ENCODE peak calls at places on chromosomes 6 and 20, in five cellular contexts. U is tibial nerve, K is IMR-90, F is prostate gland, N is body of pancreas. Z is an unnamed sample.

GRCh38 chr20:42018979-42019378 is 400.8 kb upstream of the CHD6 start:
- DNase-seq in U (no peak), K (no peak), F (no peak), N (no peak), Z (no peak)

GRCh38 chr20:36754656-36755222 is 8.8 kb upstream of the NDRG3 start:
- DNase-seq in U (no peak), K (peak; percentile 88), F (peak; percentile 57), N (peak; percentile 38), Z (no peak)

GRCh38 chr20:14775778-14776177 is 438.4 kb upstream of the FLRT3 start:
- DNase-seq in U (no peak), K (no peak), F (peak; percentile 94), N (peak; percentile 22), Z (no peak)

GRCh38 chr6:105769197-105769596 is 316.9 kb upstream of the PRDM1 start:
- DNase-seq in U (no peak), K (no peak), F (no peak), N (no peak), Z (no peak)

GRCh38 chr6:36436466-36436865 is 6.2 kb downstream of the PXT1 start:
- DNase-seq in U (no peak), K (peak; percentile 83), F (no peak), N (no peak), Z (no peak)

GRCh38 chr6:170211404-170212025 is 79.4 kb downstream of the DLL1 start:
- DNase-seq in U (no peak), K (no peak), F (peak; percentile 3), N (no peak), Z (peak; percentile 66)

GRCh38 chr6:33419580-33420492 is at the start of gene SYNGAP1:
- DNase-seq in U (peak; percentile 52), K (peak; percentile 64), F (no peak), N (peak; percentile 33), Z (peak; percentile 78)

GRCh38 chr6:130385059-130385695 is 19.4 kb downstream of the TMEM200A start:
- DNase-seq in U (no peak), K (no peak), F (no peak), N (no peak), Z (no peak)

GRCh38 chr20:5191829-5192569 is 65.2 kb downstream of the CDS2 start:
- DNase-seq in U (no peak), K (peak; percentile 83), F (peak; percentile 50), N (peak; percentile 39), Z (no peak)

GRCh38 chr6:69601132-69601531 is 195.7 kb downstream of the LMBRD1 start:
- DNase-seq in U (no peak), K (no peak), F (peak; percentile 21), N (no peak), Z (no peak)

GRCh38 chr20:19817017-19817416 is 59.0 kb downstream of the RIN2 start:
- DNase-seq in U (no peak), K (peak; percentile 98), F (no peak), N (no peak), Z (no peak)

GRCh38 chr20:20658871-20659415 is 53.5 kb downstream of the RALGAPA2 start:
- DNase-seq in U (no peak), K (no peak), F (no peak), N (no peak), Z (no peak)

GRCh38 chr6:88922775-88923548 is 40.5 kb downstream of the RNGTT start:
- DNase-seq in U (no peak), K (peak; percentile 8), F (no peak), N (no peak), Z (no peak)

GRCh38 chr20:50399917-50400704 is 110.1 kb upstream of the PTPN1 start:
- DNase-seq in U (no peak), K (peak; percentile 60), F (no peak), N (no peak), Z (no peak)

GRCh38 chr6:54846857-54847721 is 518 bp downstream of the FAM83B start:
- DNase-seq in U (no peak), K (no peak), F (peak; percentile 22), N (peak; percentile 24), Z (no peak)

GRCh38 chr20:9306521-9306920 is 207.9 kb upstream of the LAMP5 start:
- DNase-seq in U (no peak), K (peak; percentile 93), F (peak; percentile 64), N (no peak), Z (no peak)

GRCh38 chr6:49606696-49607390 is 29.8 kb downstream of the RHAG start:
- DNase-seq in U (no peak), K (peak; percentile 80), F (peak; percentile 52), N (peak; percentile 18), Z (no peak)

GRCh38 chr6:42224222-42225042 is 6.8 kb upstream of the MRPS10 start:
- DNase-seq in U (no peak), K (peak; percentile 97), F (no peak), N (no peak), Z (no peak)

GRCh38 chr20:11195899-11196558 is 522.2 kb upstream of the JAG1 start:
- DNase-seq in U (no peak), K (peak; percentile 95), F (no peak), N (no peak), Z (no peak)

GRCh38 chr6:82842721-82843120 is 222.9 kb downstream of the UBE3D start:
- DNase-seq in U (no peak), K (peak; percentile 73), F (no peak), N (no peak), Z (no peak)

GRCh38 chr6:131213501-131213990 is 78.3 kb downstream of the AKAP7 start:
- DNase-seq in U (no peak), K (peak; percentile 61), F (no peak), N (no peak), Z (no peak)

GRCh38 chr20:14986026-14986655 is 648.7 kb upstream of the FLRT3 start:
- DNase-seq in U (no peak), K (no peak), F (peak; percentile 88), N (peak; percentile 86), Z (no peak)

GRCh38 chr20:6265204-6265904 is 142.5 kb upstream of the FERMT1 start:
- DNase-seq in U (no peak), K (peak; percentile 73), F (no peak), N (no peak), Z (no peak)

DNA sequence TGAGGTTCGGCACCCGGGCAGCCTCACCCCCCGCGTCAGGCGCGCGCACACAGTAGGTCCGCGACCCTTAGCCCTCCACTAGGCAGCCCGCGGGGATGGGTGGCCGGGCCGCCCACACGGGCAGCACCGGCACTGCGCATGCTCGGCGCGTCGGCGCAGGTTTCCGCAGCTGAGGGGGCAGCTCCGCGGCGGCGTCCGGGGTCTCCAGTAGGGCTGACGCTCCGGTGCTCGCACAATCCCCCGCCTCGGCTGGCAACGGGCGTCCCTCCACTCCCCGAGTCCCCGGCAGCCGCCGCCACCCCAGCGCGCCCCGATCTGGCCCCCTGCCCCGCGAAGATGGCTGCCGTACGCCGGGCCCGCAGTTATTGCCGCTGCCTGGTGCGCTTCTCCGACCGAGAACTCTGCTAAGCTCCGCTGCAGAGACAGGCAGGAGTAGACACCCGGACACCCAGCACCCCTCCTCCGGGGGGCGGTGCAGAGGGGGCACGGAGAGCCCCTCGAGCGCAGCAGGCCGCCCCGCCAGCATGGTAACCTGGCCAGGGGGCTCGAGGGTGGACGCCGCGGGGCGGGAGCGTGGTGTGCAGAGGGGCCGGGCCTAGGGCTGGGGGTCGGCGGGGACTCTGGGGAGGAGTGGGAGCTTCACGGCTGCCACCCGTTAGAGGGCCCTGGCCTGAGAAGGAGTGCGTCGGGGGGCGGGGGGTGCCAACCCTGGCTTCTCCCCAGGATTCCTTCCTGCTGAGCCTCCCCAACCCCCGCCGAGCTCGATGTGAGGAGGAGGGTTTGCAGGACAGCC is at the start of gene FBXO9:
- DNase-seq in U (no peak), K (no peak), F (peak; percentile 55), N (peak; percentile 53), Z (peak; percentile 82)
- TF ChIP-seq POLR2A in U (peak; percentile 28), K (no peak), F (peak; percentile 62), N (peak; percentile 73), Z (no peak)

GRCh38 chr6:24564081-24564480 is 69.3 kb downstream of the ALDH5A1 start:
- DNase-seq in U (no peak), K (no peak), F (no peak), N (no peak), Z (no peak)
- TF ChIP-seq CTCF in U (no peak), K (no peak), F (no peak), N (no peak), Z (no peak)

GRCh38 chr20:44910690-44911262 is 916 bp downstream of the PABPC1L start:
- DNase-seq in U (no peak), K (no peak), F (no peak), N (no peak), Z (no peak)

GRCh38 chr20:44909872-44910689 is at the start of gene PABPC1L:
- DNase-seq in U (no peak), K (peak; percentile 54), F (peak; percentile 68), N (peak; percentile 77), Z (peak; percentile 74)

GRCh38 chr20:44912189-44912588 is 2.3 kb downstream of the PABPC1L start:
- DNase-seq in U (no peak), K (no peak), F (no peak), N (no peak), Z (no peak)

GRCh38 chr20:44908987-44909871 is 631 bp upstream of the PABPC1L start:
- DNase-seq in U (no peak), K (no peak), F (no peak), N (no peak), Z (no peak)

DNA sequence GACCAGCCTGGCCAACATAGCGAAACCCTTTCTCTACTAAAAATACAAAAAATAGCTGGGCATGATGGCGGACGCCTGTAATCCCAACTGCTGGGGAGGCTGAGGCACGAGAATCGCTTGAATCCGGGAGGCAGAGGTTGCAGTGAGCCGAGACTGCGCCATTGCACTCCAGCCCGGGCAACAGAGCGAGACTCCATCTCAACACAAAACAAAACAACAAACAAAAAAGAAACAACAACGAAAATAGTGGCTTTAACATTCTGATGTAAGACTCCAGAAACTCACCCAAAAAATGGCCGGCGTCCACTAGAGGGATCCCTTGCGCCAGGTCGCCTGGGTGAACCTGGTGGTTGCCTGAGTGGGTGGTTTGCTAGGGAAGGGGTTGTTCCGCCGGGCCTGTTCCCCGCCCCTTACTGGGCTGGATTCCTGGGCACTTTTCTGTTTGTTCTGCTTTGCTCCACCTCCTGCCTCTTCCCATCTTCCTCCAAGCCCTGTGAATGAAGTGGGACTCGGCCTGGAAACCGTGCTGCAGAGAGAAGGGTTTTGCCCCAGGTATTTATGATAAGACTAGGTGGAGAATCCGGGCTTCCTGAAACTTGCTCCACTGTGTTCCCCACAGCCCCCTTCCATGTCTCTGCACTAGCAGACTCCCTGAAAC is 1.5 kb downstream of the PABPC1L start:
- DNase-seq in U (no peak), K (peak; percentile 28), F (peak; percentile 16), N (peak; percentile 72), Z (no peak)
- TF ChIP-seq POLR2A in U (no peak), K (no peak), F (no peak), N (no peak), Z (no peak)

DNA sequence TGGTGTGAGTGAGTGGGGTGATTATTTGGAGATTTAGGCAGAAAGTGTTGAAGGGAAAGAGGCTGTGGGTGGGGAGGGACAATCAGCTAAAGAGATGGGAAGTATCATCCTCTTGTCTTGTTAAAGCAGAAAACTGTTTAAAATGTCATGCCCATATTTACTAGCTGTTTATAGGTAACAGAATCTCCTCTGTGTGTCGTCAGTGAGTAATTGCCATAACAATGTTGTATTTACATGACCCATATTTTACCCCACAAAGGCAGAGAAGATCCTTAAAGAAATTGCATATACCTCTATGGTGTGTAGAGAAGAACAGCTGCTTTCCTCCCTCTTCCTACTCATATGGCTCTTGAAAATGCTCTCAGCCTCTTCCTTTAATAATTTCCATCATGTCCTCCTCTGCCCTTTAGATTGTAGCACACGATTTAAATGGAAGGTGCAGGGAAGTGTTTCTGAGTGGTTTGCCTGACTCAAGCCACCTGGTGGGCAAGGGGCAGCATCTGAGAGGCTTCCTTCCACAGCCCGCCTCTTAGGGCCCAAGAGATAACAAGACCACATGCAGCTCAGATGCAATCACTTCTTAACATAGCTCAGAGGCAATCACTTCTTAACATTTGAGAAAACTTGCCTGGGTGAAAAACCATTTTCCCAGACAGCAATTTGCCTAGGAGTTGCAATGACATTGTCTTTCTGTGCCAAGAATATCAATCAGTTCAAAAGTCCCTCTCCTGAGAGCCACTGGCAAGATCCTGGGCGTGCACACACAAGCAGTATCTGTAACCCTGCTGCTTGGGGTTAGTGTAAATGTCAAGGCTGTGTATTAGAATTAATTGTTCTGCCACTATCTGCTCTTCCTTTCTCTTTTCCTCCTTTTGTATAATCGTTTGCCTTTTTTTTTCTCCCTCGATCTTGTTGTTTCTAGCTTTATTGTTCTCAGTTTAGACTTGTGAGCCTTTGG is 44.1 kb upstream of the EDN1 start:
- DNase-seq in U (no peak), K (peak; percentile 39), F (no peak), N (no peak), Z (no peak)
- TF ChIP-seq CTCF in U (no peak), K (no peak), F (no peak), N (no peak), Z (no peak)